ENCODE peak calls at places on chromosomes 11 and 22, in four cellular contexts. One of them, this sample, is unnamed.

GRCh38 chr11:83725161-83725560 is 439.0 kb upstream of the CCDC90B start:
- DNase-seq in HepG2: no peak
- DNase-seq in H1: no peak
- DNase-seq in GM12878: no peak
- DNase-seq in this sample: no peak

GRCh38 chr11:81644239-81644840 is 1089.3 kb downstream of the FAM181B start:
- DNase-seq in HepG2: peak
- DNase-seq in GM12878: no peak
- DNase-seq in H1: no peak
- DNase-seq in this sample: peak

GRCh38 chr11:72405009-72405408 is 29.3 kb downstream of the CLPB start:
- DNase-seq in HepG2: no peak
- DNase-seq in H1: no peak
- DNase-seq in GM12878: no peak
- DNase-seq in this sample: no peak

GRCh38 chr11:12818333-12819015 is 144.3 kb downstream of the TEAD1 start:
- DNase-seq in HepG2: no peak
- DNase-seq in H1: no peak
- DNase-seq in GM12878: no peak
- DNase-seq in this sample: no peak

GRCh38 chr22:46791201-46791731 is 28.8 kb downstream of the TBC1D22A start:
- DNase-seq in H1: no peak
- DNase-seq in HepG2: no peak
- DNase-seq in GM12878: no peak
- DNase-seq in this sample: no peak

GRCh38 chr22:48204296-48204695 is 1441.8 kb downstream of the TBC1D22A start:
- DNase-seq in GM12878: no peak
- DNase-seq in H1: no peak
- DNase-seq in HepG2: no peak
- DNase-seq in this sample: no peak

GRCh38 chr11:26244207-26244606 is 87.7 kb upstream of the ANO3 start:
- DNase-seq in GM12878: no peak
- DNase-seq in H1: no peak
- DNase-seq in HepG2: no peak
- DNase-seq in this sample: no peak

GRCh38 chr11:27218498-27219038 is 144.4 kb downstream of the CCDC34 start:
- DNase-seq in H1: no peak
- DNase-seq in HepG2: no peak
- DNase-seq in GM12878: no peak
- DNase-seq in this sample: no peak

GRCh38 chr11:69439651-69440464 is 41.6 kb upstream of the LINC01488 start:
- DNase-seq in HepG2: no peak
- DNase-seq in H1: no peak
- DNase-seq in GM12878: no peak
- DNase-seq in this sample: no peak

GRCh38 chr11:132942611-132943324 is 589.5 kb downstream of the OPCML start:
- DNase-seq in H1: no peak
- DNase-seq in GM12878: no peak
- DNase-seq in HepG2: no peak
- DNase-seq in this sample: peak

GRCh38 chr22:36198936-36199616 is 2.5 kb downstream of the APOL4 start:
- DNase-seq in GM12878: no peak
- DNase-seq in H1: no peak
- DNase-seq in HepG2: peak
- DNase-seq in this sample: no peak

GRCh38 chr11:5815534-5815933 is 6.8 kb downstream of the OR52N2 start:
- DNase-seq in GM12878: no peak
- DNase-seq in HepG2: no peak
- DNase-seq in H1: no peak
- DNase-seq in this sample: no peak

GRCh38 chr22:43720718-43721117 is 91.4 kb downstream of the EFCAB6 start:
- DNase-seq in GM12878: no peak
- DNase-seq in H1: no peak
- DNase-seq in HepG2: no peak
- DNase-seq in this sample: no peak

GRCh38 chr11:91955206-91955605 is 269.4 kb upstream of the FAT3 start:
- DNase-seq in H1: no peak
- DNase-seq in GM12878: no peak
- DNase-seq in HepG2: no peak
- DNase-seq in this sample: no peak

GRCh38 chr11:73013021-73013420 is 129.1 kb downstream of the FCHSD2 start:
- DNase-seq in H1: no peak
- DNase-seq in GM12878: no peak
- DNase-seq in HepG2: no peak
- DNase-seq in this sample: no peak

GRCh38 chr11:33736148-33736809 is at the start of gene CD59:
- DNase-seq in GM12878: peak
- DNase-seq in HepG2: peak
- DNase-seq in H1: peak
- DNase-seq in this sample: peak

GRCh38 chr11:108875134-108875533 is 210.3 kb downstream of the DDX10 start:
- DNase-seq in H1: no peak
- DNase-seq in HepG2: no peak
- DNase-seq in GM12878: no peak
- DNase-seq in this sample: no peak

GRCh38 chr22:47036352-47036751 is 273.9 kb downstream of the TBC1D22A start:
- DNase-seq in H1: no peak
- DNase-seq in HepG2: no peak
- DNase-seq in GM12878: no peak
- DNase-seq in this sample: no peak

GRCh38 chr11:64924910-64925284 is 408 bp downstream of the PPP2R5B start:
- DNase-seq in HepG2: no peak
- DNase-seq in H1: no peak
- DNase-seq in GM12878: no peak
- DNase-seq in this sample: peak

GRCh38 chr11:19605500-19606371 is 106.9 kb upstream of the NAV2 start:
- DNase-seq in GM12878: no peak
- DNase-seq in H1: no peak
- DNase-seq in HepG2: no peak
- DNase-seq in this sample: no peak

GRCh38 chr11:117944554-117944953 is 15.4 kb upstream of the TMPRSS13 start:
- DNase-seq in H1: no peak
- DNase-seq in HepG2: no peak
- DNase-seq in GM12878: no peak
- DNase-seq in this sample: no peak

GRCh38 chr11:8807544-8808225 is 103.3 kb upstream of the AKIP1 start:
- DNase-seq in GM12878: no peak
- DNase-seq in H1: no peak
- DNase-seq in HepG2: no peak
- DNase-seq in this sample: no peak

GRCh38 chr22:37492428-37493344 is 6.5 kb upstream of the MFNG start:
- DNase-seq in H1: peak
- DNase-seq in HepG2: no peak
- DNase-seq in GM12878: no peak
- DNase-seq in this sample: peak

GRCh38 chr22:39173787-39174497 is 21.5 kb upstream of the CBX7 start:
- DNase-seq in H1: no peak
- DNase-seq in HepG2: no peak
- DNase-seq in GM12878: no peak
- DNase-seq in this sample: no peak

GRCh38 chr11:102807921-102808320 is 10.0 kb upstream of the MMP1 start:
- DNase-seq in HepG2: peak
- DNase-seq in H1: peak
- DNase-seq in GM12878: no peak
- DNase-seq in this sample: peak

GRCh38 chr11:96254854-96255253 is 88.1 kb downstream of the MAML2 start:
- DNase-seq in GM12878: no peak
- DNase-seq in H1: no peak
- DNase-seq in HepG2: no peak
- DNase-seq in this sample: no peak

GRCh38 chr11:118241191-118242098 is 10.7 kb downstream of the MPZL3 start:
- DNase-seq in GM12878: no peak
- DNase-seq in H1: no peak
- DNase-seq in HepG2: peak
- DNase-seq in this sample: no peak

GRCh38 chr11:104451193-104451592 is 287.2 kb upstream of the PDGFD start:
- DNase-seq in HepG2: no peak
- DNase-seq in H1: no peak
- DNase-seq in GM12878: no peak
- DNase-seq in this sample: no peak

GRCh38 chr11:62552931-62553838 is 6.6 kb upstream of the AHNAK start:
- DNase-seq in HepG2: no peak
- DNase-seq in H1: peak
- DNase-seq in GM12878: no peak
- DNase-seq in this sample: no peak

GRCh38 chr11:35257287-35257686 is 118.3 kb downstream of the CD44 start:
- DNase-seq in HepG2: no peak
- DNase-seq in H1: no peak
- DNase-seq in GM12878: peak
- DNase-seq in this sample: no peak

GRCh38 chr11:1220941-1221721 is 1.7 kb upstream of the MUC5B start:
- DNase-seq in HepG2: no peak
- DNase-seq in GM12878: no peak
- DNase-seq in H1: no peak
- DNase-seq in this sample: peak

GRCh38 chr22:50489363-50490243 is 2.9 kb downstream of the MIOX start:
- DNase-seq in H1: no peak
- DNase-seq in HepG2: no peak
- DNase-seq in GM12878: no peak
- DNase-seq in this sample: no peak

DNA sequence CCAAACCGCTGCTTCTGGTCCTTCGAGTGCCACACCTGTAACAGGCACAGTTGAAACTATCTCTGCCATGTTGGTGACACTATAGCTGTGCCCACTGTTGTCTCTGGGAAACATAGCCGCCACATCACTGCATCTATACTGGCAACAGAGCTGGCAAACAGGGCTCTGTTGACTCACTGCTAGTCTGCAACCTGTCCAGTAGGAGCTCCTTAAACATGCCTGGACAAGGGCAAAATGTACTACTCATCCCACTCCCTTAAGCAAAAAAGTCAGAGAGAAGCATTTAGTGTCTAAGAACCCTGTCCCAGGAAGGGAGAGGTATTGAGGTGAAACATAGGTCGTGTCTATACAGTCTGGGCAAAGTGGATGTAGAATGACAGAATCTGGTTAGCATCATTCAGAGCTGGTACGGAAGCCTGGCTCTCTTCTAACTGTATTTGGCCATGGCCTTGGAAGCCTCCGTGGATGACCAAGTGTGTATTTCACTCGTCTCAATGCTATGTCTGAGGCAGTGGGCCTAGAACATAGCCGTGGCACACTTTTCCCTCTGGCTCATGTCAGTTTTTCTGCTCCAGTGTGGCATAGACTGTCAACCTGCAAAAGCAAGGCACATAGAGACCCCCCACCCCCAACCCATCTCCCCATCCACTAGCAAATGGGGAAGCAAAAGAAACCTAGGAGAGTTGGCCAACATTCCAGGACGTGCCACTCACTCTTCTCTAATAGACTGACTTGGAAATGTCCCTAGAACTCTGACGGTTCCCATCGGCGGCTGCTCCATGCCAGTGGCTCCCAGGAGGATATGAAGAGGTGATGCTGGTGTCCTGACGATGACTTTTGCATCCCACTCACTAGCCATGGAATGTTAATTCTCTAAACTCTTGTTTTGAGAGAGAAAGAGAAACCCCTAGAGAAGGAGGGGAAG is 21.4 kb upstream of the PISD start:
- DNase-seq in HepG2: no peak
- DNase-seq in H1: no peak
- DNase-seq in GM12878: no peak
- DNase-seq in this sample: no peak
- H3K9ac ChIP-seq in HepG2: no peak
- H3K9ac ChIP-seq in H1: no peak
- H3K9ac ChIP-seq in GM12878: no peak
- H3K9ac ChIP-seq in this sample: no peak

GRCh38 chr11:59200421-59200746 is 12.3 kb downstream of the MPEG1 start:
- DNase-seq in HepG2: no peak
- DNase-seq in H1: no peak
- DNase-seq in GM12878: no peak
- DNase-seq in this sample: no peak
- TF ChIP-seq TCF12 in HepG2: no peak
- TF ChIP-seq TCF12 in H1: no peak
- TF ChIP-seq TCF12 in GM12878: no peak
- TF ChIP-seq TCF12 in this sample: no peak

DNA sequence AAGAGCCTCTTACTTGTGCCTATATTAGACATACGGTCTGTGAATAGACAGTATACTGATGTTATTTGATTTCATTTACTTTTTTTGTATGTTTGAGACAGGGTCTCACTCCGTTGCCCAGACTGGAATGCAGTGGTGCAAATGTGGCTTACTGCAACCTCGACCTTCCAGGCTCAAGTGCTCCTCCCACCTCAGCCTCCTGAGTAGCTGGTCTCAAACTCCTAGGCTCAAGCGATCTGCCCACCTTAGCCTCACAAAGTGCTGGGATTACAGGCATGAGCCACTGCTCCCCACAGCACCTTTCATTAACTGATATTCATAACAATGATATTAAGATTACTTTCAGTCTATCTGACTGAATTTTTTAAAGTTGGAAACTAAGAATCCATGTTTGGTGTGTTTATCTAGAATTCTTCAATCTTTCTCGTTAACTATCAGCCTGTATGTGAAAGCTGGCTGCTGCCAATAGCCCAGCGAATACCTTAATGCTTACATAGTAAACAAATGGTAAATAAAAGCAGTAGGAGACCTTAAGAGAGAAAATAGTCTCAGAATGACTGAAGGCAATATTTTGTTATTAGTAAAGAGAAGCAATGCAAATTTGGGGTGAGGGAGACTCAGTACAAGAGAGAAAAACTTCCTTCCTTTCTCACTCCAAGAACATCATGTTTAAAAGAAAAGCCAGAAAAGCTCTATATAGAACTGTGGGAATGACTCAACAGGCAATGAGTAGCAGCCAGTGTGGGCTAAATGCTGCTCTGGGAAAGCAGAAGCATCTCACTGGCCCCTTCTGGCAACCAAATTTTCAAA is 101.9 kb downstream of the MRTFA start:
- DNase-seq in GM12878: peak
- DNase-seq in H1: no peak
- DNase-seq in HepG2: no peak
- DNase-seq in this sample: no peak
- H3K9ac ChIP-seq in GM12878: peak
- H3K9ac ChIP-seq in H1: no peak
- H3K9ac ChIP-seq in HepG2: no peak
- H3K9ac ChIP-seq in this sample: peak

DNA sequence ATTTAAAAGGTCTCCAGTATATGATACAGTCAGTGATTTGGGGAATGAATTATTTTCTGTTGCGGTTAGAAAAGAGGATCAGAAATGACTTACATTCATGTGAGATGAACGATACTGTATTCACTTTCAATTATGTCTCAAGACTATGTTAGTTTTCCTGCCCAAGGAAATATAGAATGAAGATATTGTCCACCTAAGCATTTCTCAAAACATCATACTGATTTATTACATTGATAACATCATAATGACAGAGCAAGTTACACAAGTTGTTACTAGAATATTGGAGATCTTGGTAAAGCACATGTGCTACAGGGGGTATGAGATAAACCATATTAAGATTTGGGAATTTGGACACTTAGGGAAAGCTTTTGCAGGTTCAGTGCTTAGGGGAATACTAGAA is 67.8 kb upstream of the OR9G4 start:
- DNase-seq in HepG2: no peak
- DNase-seq in H1: no peak
- DNase-seq in GM12878: no peak
- DNase-seq in this sample: no peak
- TF ChIP-seq TCF12 in HepG2: no peak
- TF ChIP-seq TCF12 in H1: no peak
- TF ChIP-seq TCF12 in GM12878: no peak
- TF ChIP-seq TCF12 in this sample: no peak